ENCODE peak calls at places on chromosomes 7 and 10, in eight cellular contexts. T is activated CD4-positive, CD25-positive, alpha-beta regulatory T cell; I is AG04450; Q is T-cell; Z is globus pallidus; U is SK-MEL-5; C is aorta; M is COR-L47. W is an unnamed sample.

GRCh38 chr10:102419561-102420442 is 834 bp upstream of the FBXL15 start:
- DNase-seq in T (peak; percentile 36), I (no peak), Q (peak; percentile 41), Z (peak; percentile 53), U (peak; percentile 32), C (peak; percentile 70), M (peak; percentile 65), W (peak; percentile 73)

GRCh38 chr7:81770823-81771222 is 976 bp upstream of the HGF start:
- DNase-seq in T (no peak), I (no peak), Q (no peak), Z (no peak), U (no peak), C (no peak), M (no peak), W (no peak)

GRCh38 chr7:97187067-97187466 is 69.6 kb downstream of the SDHAF3 start:
- DNase-seq in T (no peak), I (peak; percentile 1), Q (no peak), Z (no peak), U (no peak), C (no peak), M (no peak), W (no peak)

GRCh38 chr10:43233601-43234430 is 33.0 kb downstream of the RASGEF1A start:
- DNase-seq in T (no peak), I (no peak), Q (no peak), Z (no peak), U (no peak), C (no peak), M (no peak), W (no peak)

GRCh38 chr7:150322833-150323681 is at the start of the genes ACTR3C and LRRC61:
- DNase-seq in T (peak; percentile 49), I (no peak), Q (no peak), Z (no peak), U (no peak), C (no peak), M (peak; percentile 85), W (peak; percentile 83)

GRCh38 chr7:46210467-46210866 is 289.4 kb upstream of the IGFBP3 start:
- DNase-seq in T (no peak), I (no peak), Q (no peak), Z (no peak), U (no peak), C (no peak), M (no peak), W (no peak)

GRCh38 chr7:148515237-148515636 is 75.3 kb upstream of the C7orf33 start:
- DNase-seq in T (no peak), I (no peak), Q (no peak), Z (no peak), U (no peak), C (no peak), M (no peak), W (no peak)

GRCh38 chr7:158237672-158238335 is 349.8 kb downstream of the PTPRN2 start:
- DNase-seq in T (no peak), I (no peak), Q (no peak), Z (no peak), U (no peak), C (no peak), M (no peak), W (peak; percentile 83)

GRCh38 chr10:100528885-100529472 is 692 bp downstream of the NDUFB8 start:
- DNase-seq in T (no peak), I (no peak), Q (no peak), Z (no peak), U (no peak), C (no peak), M (no peak), W (peak; percentile 21)

GRCh38 chr7:36279251-36279925 is 110.3 kb upstream of the ANLN start:
- DNase-seq in T (no peak), I (no peak), Q (no peak), Z (no peak), U (no peak), C (peak; percentile 28), M (no peak), W (no peak)

GRCh38 chr10:86177483-86178155 is 189.0 kb downstream of the GRID1 start:
- DNase-seq in T (no peak), I (no peak), Q (no peak), Z (peak; percentile 63), U (no peak), C (no peak), M (no peak), W (no peak)

GRCh38 chr10:86110156-86110786 is 256.3 kb downstream of the GRID1 start:
- DNase-seq in T (no peak), I (no peak), Q (no peak), Z (no peak), U (peak; percentile 22), C (no peak), M (no peak), W (no peak)